ENCODE peak calls at places on chromosomes 12 and 14, in ten cellular contexts. One of them, this sample, is unnamed.

GRCh38 chr14:77204457-77204796 is 22.8 kb downstream of the TMEM63C start:
- DNase-seq in thyroid gland: no peak
- DNase-seq in AG10803: no peak
- DNase-seq in brain microvascular endothelial cell: no peak
- DNase-seq in lower leg skin: no peak
- DNase-seq in CD8-positive, alpha-beta T cell: no peak
- DNase-seq in psoas muscle: no peak
- DNase-seq in choroid plexus epithelial cell: no peak
- DNase-seq in fibroblast of pulmonary artery: no peak
- DNase-seq in fibroblast of the aortic adventitia: no peak
- DNase-seq in this sample: no peak

GRCh38 chr12:94807951-94808350 is 157.6 kb upstream of the TMCC3 start:
- DNase-seq in thyroid gland: no peak
- DNase-seq in AG10803: no peak
- DNase-seq in brain microvascular endothelial cell: no peak
- DNase-seq in lower leg skin: no peak
- DNase-seq in CD8-positive, alpha-beta T cell: no peak
- DNase-seq in psoas muscle: no peak
- DNase-seq in choroid plexus epithelial cell: no peak
- DNase-seq in fibroblast of pulmonary artery: no peak
- DNase-seq in fibroblast of the aortic adventitia: no peak
- DNase-seq in this sample: no peak

GRCh38 chr14:94599656-94600004 is 12.6 kb upstream of the SERPINA3 start:
- DNase-seq in thyroid gland: no peak
- DNase-seq in AG10803: no peak
- DNase-seq in brain microvascular endothelial cell: peak; percentile 38
- DNase-seq in lower leg skin: no peak
- DNase-seq in CD8-positive, alpha-beta T cell: no peak
- DNase-seq in psoas muscle: no peak
- DNase-seq in choroid plexus epithelial cell: peak; percentile 43
- DNase-seq in fibroblast of pulmonary artery: peak; percentile 39
- DNase-seq in fibroblast of the aortic adventitia: no peak
- DNase-seq in this sample: peak; percentile 56

GRCh38 chr12:46547421-46548340 is 175.1 kb upstream of the SLC38A2 start:
- DNase-seq in thyroid gland: no peak
- DNase-seq in AG10803: peak; percentile 69
- DNase-seq in brain microvascular endothelial cell: no peak
- DNase-seq in lower leg skin: no peak
- DNase-seq in CD8-positive, alpha-beta T cell: no peak
- DNase-seq in psoas muscle: no peak
- DNase-seq in choroid plexus epithelial cell: no peak
- DNase-seq in fibroblast of pulmonary artery: no peak
- DNase-seq in fibroblast of the aortic adventitia: no peak
- DNase-seq in this sample: no peak

GRCh38 chr12:77847665-77848431 is 17.2 kb downstream of the NAV3 start:
- DNase-seq in thyroid gland: no peak
- DNase-seq in AG10803: peak; percentile 92
- DNase-seq in brain microvascular endothelial cell: peak; percentile 52
- DNase-seq in lower leg skin: no peak
- DNase-seq in CD8-positive, alpha-beta T cell: no peak
- DNase-seq in psoas muscle: no peak
- DNase-seq in choroid plexus epithelial cell: peak; percentile 95
- DNase-seq in fibroblast of pulmonary artery: peak; percentile 83
- DNase-seq in fibroblast of the aortic adventitia: peak; percentile 90
- DNase-seq in this sample: peak; percentile 8

GRCh38 chr12:110282343-110282860 is 1.4 kb downstream of the ATP2A2 start:
- DNase-seq in thyroid gland: no peak
- DNase-seq in AG10803: no peak
- DNase-seq in brain microvascular endothelial cell: no peak
- DNase-seq in lower leg skin: no peak
- DNase-seq in CD8-positive, alpha-beta T cell: no peak
- DNase-seq in psoas muscle: no peak
- DNase-seq in choroid plexus epithelial cell: no peak
- DNase-seq in fibroblast of pulmonary artery: no peak
- DNase-seq in fibroblast of the aortic adventitia: no peak
- DNase-seq in this sample: no peak

GRCh38 chr14:55948399-55948798 is 169.8 kb upstream of the PELI2 start:
- DNase-seq in thyroid gland: no peak
- DNase-seq in AG10803: no peak
- DNase-seq in brain microvascular endothelial cell: no peak
- DNase-seq in lower leg skin: no peak
- DNase-seq in CD8-positive, alpha-beta T cell: no peak
- DNase-seq in psoas muscle: no peak
- DNase-seq in choroid plexus epithelial cell: no peak
- DNase-seq in fibroblast of pulmonary artery: no peak
- DNase-seq in fibroblast of the aortic adventitia: no peak
- DNase-seq in this sample: no peak

GRCh38 chr12:64678248-64678647 is 68.0 kb downstream of the RASSF3 start:
- DNase-seq in thyroid gland: no peak
- DNase-seq in AG10803: no peak
- DNase-seq in brain microvascular endothelial cell: no peak
- DNase-seq in lower leg skin: no peak
- DNase-seq in CD8-positive, alpha-beta T cell: no peak
- DNase-seq in psoas muscle: no peak
- DNase-seq in choroid plexus epithelial cell: no peak
- DNase-seq in fibroblast of pulmonary artery: no peak
- DNase-seq in fibroblast of the aortic adventitia: no peak
- DNase-seq in this sample: no peak

GRCh38 chr12:104494816-104495158 is 38.0 kb downstream of the CHST11 start:
- DNase-seq in thyroid gland: no peak
- DNase-seq in AG10803: no peak
- DNase-seq in brain microvascular endothelial cell: peak; percentile 58
- DNase-seq in lower leg skin: no peak
- DNase-seq in CD8-positive, alpha-beta T cell: no peak
- DNase-seq in psoas muscle: no peak
- DNase-seq in choroid plexus epithelial cell: peak; percentile 80
- DNase-seq in fibroblast of pulmonary artery: peak; percentile 37
- DNase-seq in fibroblast of the aortic adventitia: peak; percentile 53
- DNase-seq in this sample: no peak
- H3K4me3 ChIP-seq in thyroid gland: no peak overlapping the region
- H3K4me3 ChIP-seq in AG10803: no peak overlapping the region
- H3K4me3 ChIP-seq in brain microvascular endothelial cell: peak overlapping the region; percentile 6
- H3K4me3 ChIP-seq in lower leg skin: no peak overlapping the region
- H3K4me3 ChIP-seq in CD8-positive, alpha-beta T cell: peak overlapping the region; percentile 15
- H3K4me3 ChIP-seq in psoas muscle: no peak overlapping the region
- H3K4me3 ChIP-seq in choroid plexus epithelial cell: peak overlapping the region; percentile 2
- H3K4me3 ChIP-seq in fibroblast of pulmonary artery: peak overlapping the region; percentile 3
- H3K4me3 ChIP-seq in fibroblast of the aortic adventitia: peak overlapping the region; percentile 50
- H3K4me3 ChIP-seq in this sample: no peak overlapping the region

GRCh38 chr12:5072326-5072725 is 28.6 kb downstream of the KCNA5 start:
- DNase-seq in thyroid gland: peak; percentile 94
- DNase-seq in AG10803: no peak
- DNase-seq in brain microvascular endothelial cell: no peak
- DNase-seq in lower leg skin: no peak
- DNase-seq in CD8-positive, alpha-beta T cell: no peak
- DNase-seq in psoas muscle: no peak
- DNase-seq in choroid plexus epithelial cell: no peak
- DNase-seq in fibroblast of pulmonary artery: no peak
- DNase-seq in fibroblast of the aortic adventitia: no peak
- DNase-seq in this sample: no peak

GRCh38 chr12:5071496-5071895 is 27.8 kb downstream of the KCNA5 start:
- DNase-seq in thyroid gland: no peak
- DNase-seq in AG10803: no peak
- DNase-seq in brain microvascular endothelial cell: no peak
- DNase-seq in lower leg skin: no peak
- DNase-seq in CD8-positive, alpha-beta T cell: no peak
- DNase-seq in psoas muscle: no peak
- DNase-seq in choroid plexus epithelial cell: no peak
- DNase-seq in fibroblast of pulmonary artery: no peak
- DNase-seq in fibroblast of the aortic adventitia: no peak
- DNase-seq in this sample: no peak

GRCh38 chr12:5076761-5077160 is 33.1 kb downstream of the KCNA5 start:
- DNase-seq in thyroid gland: peak; percentile 97
- DNase-seq in AG10803: no peak
- DNase-seq in brain microvascular endothelial cell: no peak
- DNase-seq in lower leg skin: no peak
- DNase-seq in CD8-positive, alpha-beta T cell: no peak
- DNase-seq in psoas muscle: no peak
- DNase-seq in choroid plexus epithelial cell: no peak
- DNase-seq in fibroblast of pulmonary artery: no peak
- DNase-seq in fibroblast of the aortic adventitia: no peak
- DNase-seq in this sample: no peak

GRCh38 chr12:5073054-5073453 is 29.4 kb downstream of the KCNA5 start:
- DNase-seq in thyroid gland: no peak
- DNase-seq in AG10803: no peak
- DNase-seq in brain microvascular endothelial cell: no peak
- DNase-seq in lower leg skin: no peak
- DNase-seq in CD8-positive, alpha-beta T cell: no peak
- DNase-seq in psoas muscle: no peak
- DNase-seq in choroid plexus epithelial cell: no peak
- DNase-seq in fibroblast of pulmonary artery: no peak
- DNase-seq in fibroblast of the aortic adventitia: no peak
- DNase-seq in this sample: no peak

DNA sequence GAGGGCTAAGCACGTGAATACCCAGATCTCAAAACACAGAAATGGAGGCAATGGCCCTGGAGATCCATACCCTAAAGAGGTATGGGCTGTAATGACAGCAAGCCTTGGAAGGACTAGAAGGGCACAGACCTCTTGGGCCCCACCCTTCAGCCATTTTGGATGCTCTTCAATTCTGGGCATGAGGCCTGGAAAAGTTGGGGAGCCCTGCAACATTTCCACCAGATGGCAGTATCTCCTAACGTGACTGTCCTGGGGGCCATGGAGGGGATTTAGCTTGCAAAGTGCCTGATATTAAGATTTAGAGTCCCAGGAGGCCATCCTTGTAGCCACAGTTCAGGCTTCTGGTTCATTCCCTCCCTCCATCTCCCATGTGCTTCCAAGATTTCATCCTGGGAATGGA is 30.2 kb downstream of the KCNA5 start:
- DNase-seq in thyroid gland: no peak
- DNase-seq in AG10803: peak; percentile 31
- DNase-seq in brain microvascular endothelial cell: no peak
- DNase-seq in lower leg skin: no peak
- DNase-seq in CD8-positive, alpha-beta T cell: no peak
- DNase-seq in psoas muscle: no peak
- DNase-seq in choroid plexus epithelial cell: peak; percentile 8
- DNase-seq in fibroblast of pulmonary artery: peak; percentile 3
- DNase-seq in fibroblast of the aortic adventitia: peak; percentile 18
- DNase-seq in this sample: no peak
- TF ChIP-seq CTCF in thyroid gland: no peak
- TF ChIP-seq CTCF in AG10803: peak; percentile 49
- TF ChIP-seq CTCF in brain microvascular endothelial cell: peak; percentile 72
- TF ChIP-seq CTCF in lower leg skin: no peak
- TF ChIP-seq CTCF in CD8-positive, alpha-beta T cell: no peak
- TF ChIP-seq CTCF in psoas muscle: no peak
- TF ChIP-seq CTCF in choroid plexus epithelial cell: peak; percentile 44
- TF ChIP-seq CTCF in fibroblast of pulmonary artery: no peak
- TF ChIP-seq CTCF in fibroblast of the aortic adventitia: peak; percentile 34
- TF ChIP-seq CTCF in this sample: peak; percentile 24

GRCh38 chr14:23389396-23389795 is 12.6 kb downstream of the CMTM5 start:
- DNase-seq in thyroid gland: no peak
- DNase-seq in AG10803: no peak
- DNase-seq in brain microvascular endothelial cell: no peak
- DNase-seq in lower leg skin: no peak
- DNase-seq in CD8-positive, alpha-beta T cell: no peak
- DNase-seq in psoas muscle: no peak
- DNase-seq in choroid plexus epithelial cell: no peak
- DNase-seq in fibroblast of pulmonary artery: no peak
- DNase-seq in fibroblast of the aortic adventitia: no peak
- DNase-seq in this sample: no peak

GRCh38 chr14:23388996-23389395 is 12.2 kb downstream of the CMTM5 start:
- DNase-seq in thyroid gland: no peak
- DNase-seq in AG10803: no peak
- DNase-seq in brain microvascular endothelial cell: no peak
- DNase-seq in lower leg skin: no peak
- DNase-seq in CD8-positive, alpha-beta T cell: no peak
- DNase-seq in psoas muscle: no peak
- DNase-seq in choroid plexus epithelial cell: no peak
- DNase-seq in fibroblast of pulmonary artery: no peak
- DNase-seq in fibroblast of the aortic adventitia: no peak
- DNase-seq in this sample: no peak

GRCh38 chr14:23396126-23396525 is 11.9 kb downstream of the MYH6 start:
- DNase-seq in thyroid gland: no peak
- DNase-seq in AG10803: no peak
- DNase-seq in brain microvascular endothelial cell: no peak
- DNase-seq in lower leg skin: no peak
- DNase-seq in CD8-positive, alpha-beta T cell: no peak
- DNase-seq in psoas muscle: peak; percentile 25
- DNase-seq in choroid plexus epithelial cell: no peak
- DNase-seq in fibroblast of pulmonary artery: no peak
- DNase-seq in fibroblast of the aortic adventitia: no peak
- DNase-seq in this sample: no peak

GRCh38 chr14:23396781-23397407 is 11.2 kb downstream of the MYH6 start:
- DNase-seq in thyroid gland: no peak
- DNase-seq in AG10803: no peak
- DNase-seq in brain microvascular endothelial cell: no peak
- DNase-seq in lower leg skin: no peak
- DNase-seq in CD8-positive, alpha-beta T cell: no peak
- DNase-seq in psoas muscle: no peak
- DNase-seq in choroid plexus epithelial cell: no peak
- DNase-seq in fibroblast of pulmonary artery: no peak
- DNase-seq in fibroblast of the aortic adventitia: no peak
- DNase-seq in this sample: no peak

GRCh38 chr14:23392613-23393012 is 15.5 kb downstream of the MYH6 start:
- DNase-seq in thyroid gland: no peak
- DNase-seq in AG10803: no peak
- DNase-seq in brain microvascular endothelial cell: no peak
- DNase-seq in lower leg skin: no peak
- DNase-seq in CD8-positive, alpha-beta T cell: no peak
- DNase-seq in psoas muscle: no peak
- DNase-seq in choroid plexus epithelial cell: no peak
- DNase-seq in fibroblast of pulmonary artery: no peak
- DNase-seq in fibroblast of the aortic adventitia: no peak
- DNase-seq in this sample: no peak
- H3K4me3 ChIP-seq in thyroid gland: no peak overlapping the region
- H3K4me3 ChIP-seq in AG10803: no peak overlapping the region
- H3K4me3 ChIP-seq in brain microvascular endothelial cell: no peak overlapping the region
- H3K4me3 ChIP-seq in lower leg skin: no peak overlapping the region
- H3K4me3 ChIP-seq in CD8-positive, alpha-beta T cell: no peak overlapping the region
- H3K4me3 ChIP-seq in psoas muscle: no peak overlapping the region
- H3K4me3 ChIP-seq in choroid plexus epithelial cell: no peak overlapping the region
- H3K4me3 ChIP-seq in fibroblast of pulmonary artery: no peak overlapping the region
- H3K4me3 ChIP-seq in fibroblast of the aortic adventitia: no peak overlapping the region
- H3K4me3 ChIP-seq in this sample: no peak overlapping the region

DNA sequence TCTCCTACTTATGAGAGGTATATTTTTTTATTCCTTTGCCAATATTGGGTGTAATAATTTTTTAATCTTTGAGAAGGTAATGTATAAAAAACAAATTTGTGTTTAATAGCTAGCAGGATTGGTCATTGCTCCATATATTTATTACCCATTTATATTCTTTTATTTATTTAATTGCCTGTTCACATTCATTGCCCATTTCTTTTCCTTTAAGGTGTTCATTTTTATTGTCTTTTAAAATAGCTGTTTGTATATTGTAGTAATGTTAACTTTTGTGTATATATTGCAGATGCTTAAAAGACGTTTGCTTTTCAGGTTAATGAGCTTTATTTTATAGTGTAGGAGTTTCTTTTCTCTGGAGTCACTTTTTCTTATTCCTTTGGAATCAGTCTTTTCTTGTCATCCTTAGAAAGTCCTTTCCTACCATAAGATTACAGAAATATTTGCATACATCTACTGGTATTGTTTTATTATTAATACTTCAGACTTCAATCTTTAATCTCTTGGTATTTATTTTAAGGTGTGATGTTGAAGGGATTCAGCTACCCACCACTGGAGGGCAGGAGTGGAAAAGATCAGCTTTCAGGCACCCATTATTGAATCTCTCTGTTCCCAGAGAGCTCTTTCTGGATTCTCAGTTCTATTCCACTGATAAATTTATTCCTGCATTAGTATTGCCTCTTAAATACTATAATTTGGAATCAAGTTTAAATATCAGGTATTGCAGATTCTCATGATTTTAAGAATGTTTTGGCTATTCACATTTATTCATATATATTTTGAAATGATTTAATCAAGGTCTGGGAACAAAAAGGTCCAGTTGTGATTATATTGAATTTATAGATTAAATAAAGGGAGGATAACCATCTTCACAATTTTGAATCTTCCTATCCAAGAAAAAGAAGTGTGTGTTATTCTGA is 17.3 kb downstream of the PPM1A start:
- DNase-seq in thyroid gland: no peak
- DNase-seq in AG10803: peak; percentile 9
- DNase-seq in brain microvascular endothelial cell: peak; percentile 30
- DNase-seq in lower leg skin: no peak
- DNase-seq in CD8-positive, alpha-beta T cell: peak; percentile 22
- DNase-seq in psoas muscle: no peak
- DNase-seq in choroid plexus epithelial cell: peak; percentile 56
- DNase-seq in fibroblast of pulmonary artery: peak; percentile 33
- DNase-seq in fibroblast of the aortic adventitia: no peak
- DNase-seq in this sample: no peak
- TF ChIP-seq CTCF in thyroid gland: peak; percentile 35
- TF ChIP-seq CTCF in AG10803: peak; percentile 57
- TF ChIP-seq CTCF in brain microvascular endothelial cell: peak; percentile 72
- TF ChIP-seq CTCF in lower leg skin: no peak
- TF ChIP-seq CTCF in CD8-positive, alpha-beta T cell: peak; percentile 75
- TF ChIP-seq CTCF in psoas muscle: peak; percentile 47
- TF ChIP-seq CTCF in choroid plexus epithelial cell: peak; percentile 77
- TF ChIP-seq CTCF in fibroblast of pulmonary artery: peak; percentile 60
- TF ChIP-seq CTCF in fibroblast of the aortic adventitia: peak; percentile 27
- TF ChIP-seq CTCF in this sample: peak; percentile 57

This sample was measured in retinal pigment epithelial cell.